ENCODE peak calls at places on chromosomes 12 and 14, in eight cellular contexts. T is fibroblast of lung, V is heart left ventricle, U is astrocyte, Q is ovary, J is cardiac muscle cell, H is PC-3, Z is stomach. A is an unnamed sample.

GRCh38 chr14:68444449-68445168 is 348.3 kb downstream of the ZFP36L1 start:
- DNase-seq in T (peak; percentile 64), V (no peak), U (peak; percentile 74), Q (no peak), J (no peak), H (peak; percentile 64), Z (peak; percentile 69), A (no peak)

GRCh38 chr14:54778618-54779017 is 124.0 kb downstream of the GCH1 start:
- DNase-seq in T (no peak), V (no peak), U (no peak), Q (no peak), J (no peak), H (no peak), Z (no peak), A (no peak)

GRCh38 chr14:93909429-93910128 is 17.6 kb upstream of the FAM181A start:
- DNase-seq in T (no peak), V (no peak), U (peak; percentile 8), Q (no peak), J (no peak), H (no peak), Z (peak; percentile 47), A (no peak)

GRCh38 chr12:26319511-26319910 is 124.1 kb downstream of the SSPN start:
- DNase-seq in T (peak; percentile 80), V (peak; percentile 40), U (peak; percentile 95), Q (peak; percentile 81), J (no peak), H (peak; percentile 77), Z (no peak), A (no peak)

GRCh38 chr12:54571857-54572195 is 16.6 kb downstream of the PPP1R1A start:
- DNase-seq in T (no peak), V (no peak), U (no peak), Q (no peak), J (no peak), H (no peak), Z (no peak), A (no peak)

GRCh38 chr14:25044299-25044698 is 5.6 kb downstream of the STXBP6 start:
- DNase-seq in T (no peak), V (no peak), U (no peak), Q (no peak), J (no peak), H (no peak), Z (no peak), A (no peak)

GRCh38 chr14:46663382-46663781 is 11.8 kb upstream of the RPL10L start:
- DNase-seq in T (no peak), V (no peak), U (no peak), Q (no peak), J (no peak), H (no peak), Z (no peak), A (no peak)

GRCh38 chr12:110349521-110350151 is 53.9 kb downstream of the ANAPC7 start:
- DNase-seq in T (no peak), V (no peak), U (no peak), Q (no peak), J (no peak), H (no peak), Z (no peak), A (no peak)

GRCh38 chr14:22370084-22370847 is 218.8 kb downstream of the DAD1 start:
- DNase-seq in T (no peak), V (no peak), U (peak; percentile 65), Q (no peak), J (no peak), H (peak; percentile 97), Z (peak; percentile 79), A (peak; percentile 34)

GRCh38 chr12:92505373-92506340 is 197.1 kb upstream of the PLEKHG7 start:
- DNase-seq in T (peak; percentile 81), V (peak; percentile 81), U (peak; percentile 3), Q (peak; percentile 88), J (no peak), H (no peak), Z (peak; percentile 60), A (no peak)

GRCh38 chr14:36834293-36834692 is 172.6 kb downstream of the PAX9 start:
- DNase-seq in T (no peak), V (no peak), U (no peak), Q (no peak), J (no peak), H (no peak), Z (no peak), A (no peak)

GRCh38 chr12:117514016-117514415 is 152.6 kb upstream of the NOS1 start:
- DNase-seq in T (no peak), V (no peak), U (no peak), Q (no peak), J (peak; percentile 21), H (no peak), Z (peak; percentile 50), A (no peak)

GRCh38 chr12:109744026-109744425 is 30.4 kb downstream of the FAM222A start:
- DNase-seq in T (no peak), V (peak; percentile 54), U (no peak), Q (no peak), J (no peak), H (no peak), Z (peak; percentile 17), A (no peak)

GRCh38 chr14:61749867-61750266 is 12.4 kb upstream of the SNAPC1 start:
- DNase-seq in T (peak; percentile 13), V (no peak), U (no peak), Q (no peak), J (peak; percentile 60), H (peak; percentile 76), Z (no peak), A (no peak)

GRCh38 chr12:114218136-114218535 is 187.8 kb downstream of the TBX5 start:
- DNase-seq in T (no peak), V (no peak), U (no peak), Q (no peak), J (no peak), H (no peak), Z (no peak), A (no peak)

GRCh38 chr14:25233613-25234012 is 183.7 kb upstream of the STXBP6 start:
- DNase-seq in T (no peak), V (no peak), U (no peak), Q (no peak), J (no peak), H (no peak), Z (no peak), A (no peak)

GRCh38 chr12:4438834-4439596 is 6.6 kb downstream of the FGF6 start:
- DNase-seq in T (no peak), V (no peak), U (no peak), Q (no peak), J (no peak), H (no peak), Z (no peak), A (no peak)

GRCh38 chr12:39037115-39037514 is 131.7 kb upstream of the CPNE8 start:
- DNase-seq in T (no peak), V (no peak), U (no peak), Q (no peak), J (peak; percentile 53), H (no peak), Z (no peak), A (no peak)

GRCh38 chr14:31201111-31201510 is 6.5 kb downstream of the HECTD1 start:
- DNase-seq in T (no peak), V (no peak), U (no peak), Q (no peak), J (no peak), H (no peak), Z (no peak), A (no peak)
- H3K4me1 ChIP-seq in T (peaks cover under 1% of the 10 kb centered on the region), V (peaks cover 9% of the 10 kb centered on the region), U (no peaks in the 10 kb centered on the region), Q (peaks cover 4% of the 10 kb centered on the region), J (peaks cover 24% of the 10 kb centered on the region), H (peaks cover 47% of the 10 kb centered on the region), Z (no peaks in the 10 kb centered on the region), A (peaks cover 28% of the 10 kb centered on the region)

GRCh38 chr12:122867701-122868461 is 28.0 kb downstream of the VPS37B start:
- DNase-seq in T (no peak), V (peak; percentile 88), U (no peak), Q (no peak), J (no peak), H (peak; percentile 43), Z (peak; percentile 95), A (peak; percentile 62)
- H3K27ac ChIP-seq in T (no peak overlapping the region), V (peak overlapping the region; percentile 78), U (no peak overlapping the region), Q (no peak overlapping the region), J (peak overlapping the region; percentile 28), H (no peak overlapping the region), Z (peak overlapping the region; percentile 80), A (no peak overlapping the region)

DNA sequence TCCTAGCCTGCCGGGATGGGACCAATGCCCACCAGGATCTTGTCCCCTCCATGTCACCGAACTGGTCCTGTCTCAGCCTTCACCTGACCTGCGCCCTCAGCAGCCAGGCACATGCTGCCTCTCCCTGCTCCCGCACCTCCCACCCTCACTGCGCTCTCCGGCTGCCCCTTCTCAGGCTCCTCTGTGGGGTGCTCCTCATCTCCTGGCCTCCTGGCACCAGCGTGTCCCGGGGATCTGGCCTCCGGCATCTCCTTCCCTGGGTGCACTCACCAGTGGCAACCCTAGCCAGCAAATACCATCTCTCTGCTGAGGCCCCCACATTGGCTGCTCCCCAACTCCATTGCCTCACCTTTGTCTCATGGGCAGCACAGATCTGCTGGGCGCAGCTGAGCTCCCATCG is 29.0 kb downstream of the BEGAIN start:
- DNase-seq in T (no peak), V (no peak), U (no peak), Q (no peak), J (no peak), H (no peak), Z (no peak), A (no peak)
- H3K4me1 ChIP-seq in T (no peaks in the 10 kb centered on the region), V (no peaks in the 10 kb centered on the region), U (no peaks in the 10 kb centered on the region), Q (no peaks in the 10 kb centered on the region), J (no peaks in the 10 kb centered on the region), H (no peaks in the 10 kb centered on the region), Z (peaks cover 6% of the 10 kb centered on the region), A (no peaks in the 10 kb centered on the region)

DNA sequence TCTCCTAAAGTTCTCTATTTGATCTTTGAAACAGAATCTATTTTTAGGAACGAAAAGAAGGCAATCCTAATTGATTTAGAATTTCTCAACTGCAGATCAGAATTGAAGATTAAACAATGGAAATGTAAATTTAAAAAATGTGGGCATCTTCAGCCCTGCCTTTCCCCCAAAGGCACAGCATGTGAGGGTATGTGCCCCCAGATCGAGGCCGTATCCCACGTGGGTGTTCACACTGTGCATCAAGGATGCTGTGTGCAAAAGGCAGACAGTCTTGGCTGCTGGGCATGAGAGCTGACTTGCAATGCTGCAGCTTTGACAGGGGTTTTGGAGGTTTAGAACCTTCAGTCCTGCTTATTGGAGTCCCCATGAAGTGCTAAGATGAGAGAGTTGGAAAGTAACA is 346.3 kb downstream of the VRK1 start:
- DNase-seq in T (no peak), V (no peak), U (no peak), Q (no peak), J (no peak), H (no peak), Z (no peak), A (no peak)
- H3K27ac ChIP-seq in T (no peak overlapping the region), V (no peak overlapping the region), U (no peak overlapping the region), Q (no peak overlapping the region), J (no peak overlapping the region), H (no peak overlapping the region), Z (no peak overlapping the region), A (no peak overlapping the region)

A was measured in ascending aorta.